ENCODE peak calls at places on chromosomes 7 and 10, in ten cellular contexts. One of them, this sample, is unnamed.

GRCh38 chr10:44306147-44306710 is 78.7 kb downstream of the CXCL12 start:
- DNase-seq in lower leg skin: no peak
- DNase-seq in hepatocyte: no peak
- DNase-seq in HCT116: no peak
- DNase-seq in thoracic aorta: no peak
- DNase-seq in aorta: no peak
- DNase-seq in astrocyte of the spinal cord: peak
- DNase-seq in sigmoid colon: no peak
- DNase-seq in PC-9: no peak
- DNase-seq in tibial nerve: no peak
- DNase-seq in this sample: no peak

GRCh38 chr7:141551080-141551772 is at the start of gene AGK:
- DNase-seq in lower leg skin: peak
- DNase-seq in astrocyte of the spinal cord: peak
- DNase-seq in tibial nerve: peak
- DNase-seq in PC-9: peak
- DNase-seq in hepatocyte: peak
- DNase-seq in thoracic aorta: no peak
- DNase-seq in aorta: peak
- DNase-seq in HCT116: peak
- DNase-seq in sigmoid colon: peak
- DNase-seq in this sample: peak

GRCh38 chr7:139543801-139544603 is 20.5 kb downstream of the CLEC2L start:
- DNase-seq in aorta: no peak
- DNase-seq in lower leg skin: no peak
- DNase-seq in PC-9: no peak
- DNase-seq in tibial nerve: no peak
- DNase-seq in hepatocyte: no peak
- DNase-seq in sigmoid colon: no peak
- DNase-seq in thoracic aorta: no peak
- DNase-seq in HCT116: peak
- DNase-seq in astrocyte of the spinal cord: no peak
- DNase-seq in this sample: no peak

GRCh38 chr10:33330543-33331019 is 3.9 kb downstream of the NRP1 start:
- DNase-seq in astrocyte of the spinal cord: peak
- DNase-seq in PC-9: peak
- DNase-seq in thoracic aorta: peak
- DNase-seq in hepatocyte: peak
- DNase-seq in tibial nerve: peak
- DNase-seq in HCT116: peak
- DNase-seq in lower leg skin: peak
- DNase-seq in aorta: peak
- DNase-seq in sigmoid colon: peak
- DNase-seq in this sample: peak

GRCh38 chr10:106557053-106557452 is 607.5 kb downstream of the SORCS1 start:
- DNase-seq in lower leg skin: no peak
- DNase-seq in aorta: no peak
- DNase-seq in PC-9: no peak
- DNase-seq in HCT116: no peak
- DNase-seq in sigmoid colon: no peak
- DNase-seq in tibial nerve: no peak
- DNase-seq in hepatocyte: no peak
- DNase-seq in astrocyte of the spinal cord: peak
- DNase-seq in thoracic aorta: no peak
- DNase-seq in this sample: no peak

GRCh38 chr10:127866276-127867013 is 26.3 kb downstream of the CLRN3 start:
- DNase-seq in HCT116: no peak
- DNase-seq in aorta: no peak
- DNase-seq in lower leg skin: no peak
- DNase-seq in astrocyte of the spinal cord: no peak
- DNase-seq in sigmoid colon: no peak
- DNase-seq in thoracic aorta: no peak
- DNase-seq in tibial nerve: no peak
- DNase-seq in hepatocyte: no peak
- DNase-seq in PC-9: no peak
- DNase-seq in this sample: no peak

GRCh38 chr7:111931016-111931517 is 275.1 kb downstream of the DOCK4 start:
- DNase-seq in aorta: no peak
- DNase-seq in tibial nerve: no peak
- DNase-seq in lower leg skin: no peak
- DNase-seq in PC-9: no peak
- DNase-seq in astrocyte of the spinal cord: peak
- DNase-seq in HCT116: peak
- DNase-seq in sigmoid colon: no peak
- DNase-seq in thoracic aorta: no peak
- DNase-seq in hepatocyte: peak
- DNase-seq in this sample: no peak

GRCh38 chr7:73941836-73942551 is 81.0 kb downstream of the TMEM270 start:
- DNase-seq in PC-9: peak
- DNase-seq in thoracic aorta: no peak
- DNase-seq in astrocyte of the spinal cord: peak
- DNase-seq in sigmoid colon: no peak
- DNase-seq in hepatocyte: no peak
- DNase-seq in lower leg skin: no peak
- DNase-seq in aorta: no peak
- DNase-seq in HCT116: no peak
- DNase-seq in tibial nerve: no peak
- DNase-seq in this sample: no peak

GRCh38 chr7:47078241-47078640 is 503.7 kb downstream of the TNS3 start:
- DNase-seq in aorta: no peak
- DNase-seq in lower leg skin: no peak
- DNase-seq in PC-9: no peak
- DNase-seq in tibial nerve: no peak
- DNase-seq in hepatocyte: no peak
- DNase-seq in thoracic aorta: no peak
- DNase-seq in sigmoid colon: no peak
- DNase-seq in HCT116: no peak
- DNase-seq in astrocyte of the spinal cord: no peak
- DNase-seq in this sample: no peak

DNA sequence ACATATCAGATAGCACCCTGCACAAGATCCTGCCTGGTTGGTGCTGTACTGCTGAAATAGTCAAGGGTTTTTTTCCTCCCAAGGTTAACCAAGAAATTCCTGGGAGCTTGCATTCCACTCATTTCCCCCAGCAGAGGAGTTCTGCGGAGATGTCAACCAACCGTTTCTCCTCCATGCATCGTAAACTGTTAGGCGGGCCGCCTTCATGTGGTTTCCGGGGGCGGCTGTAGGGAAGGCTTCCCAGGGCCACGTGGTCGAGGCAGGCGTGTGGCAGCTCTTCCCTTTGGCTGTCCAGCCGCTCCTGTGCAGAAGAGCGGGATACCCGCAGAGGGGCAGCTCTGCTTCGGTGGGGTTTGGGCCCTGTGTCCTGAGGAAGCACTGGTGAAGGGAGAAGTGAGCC is 113.7 kb downstream of the RGS10 start:
- DNase-seq in hepatocyte: no peak
- DNase-seq in aorta: peak
- DNase-seq in sigmoid colon: no peak
- DNase-seq in PC-9: no peak
- DNase-seq in tibial nerve: no peak
- DNase-seq in astrocyte of the spinal cord: peak
- DNase-seq in lower leg skin: no peak
- DNase-seq in thoracic aorta: no peak
- DNase-seq in HCT116: no peak
- DNase-seq in this sample: no peak
- H3K4me3 ChIP-seq in hepatocyte: no peak
- H3K4me3 ChIP-seq in aorta: no peak
- H3K4me3 ChIP-seq in sigmoid colon: no peak
- H3K4me3 ChIP-seq in PC-9: no peak
- H3K4me3 ChIP-seq in tibial nerve: no peak
- H3K4me3 ChIP-seq in astrocyte of the spinal cord: no peak
- H3K4me3 ChIP-seq in lower leg skin: no peak
- H3K4me3 ChIP-seq in thoracic aorta: no peak
- H3K4me3 ChIP-seq in HCT116: no peak
- H3K4me3 ChIP-seq in this sample: no peak

GRCh38 chr7:138067774-138068173 is 8.5 kb upstream of the AKR1D1 start:
- DNase-seq in lower leg skin: no peak
- DNase-seq in HCT116: no peak
- DNase-seq in PC-9: no peak
- DNase-seq in aorta: no peak
- DNase-seq in hepatocyte: peak
- DNase-seq in thoracic aorta: no peak
- DNase-seq in tibial nerve: no peak
- DNase-seq in astrocyte of the spinal cord: no peak
- DNase-seq in sigmoid colon: no peak
- DNase-seq in this sample: no peak
- H3K4me3 ChIP-seq in lower leg skin: no peak
- H3K4me3 ChIP-seq in HCT116: no peak
- H3K4me3 ChIP-seq in PC-9: no peak
- H3K4me3 ChIP-seq in aorta: no peak
- H3K4me3 ChIP-seq in hepatocyte: no peak
- H3K4me3 ChIP-seq in thoracic aorta: no peak
- H3K4me3 ChIP-seq in tibial nerve: no peak
- H3K4me3 ChIP-seq in astrocyte of the spinal cord: no peak
- H3K4me3 ChIP-seq in sigmoid colon: no peak
- H3K4me3 ChIP-seq in this sample: no peak

GRCh38 chr10:87694011-87694794 is 34.5 kb downstream of the PAPSS2 start:
- DNase-seq in sigmoid colon: no peak
- DNase-seq in aorta: no peak
- DNase-seq in HCT116: no peak
- DNase-seq in tibial nerve: no peak
- DNase-seq in PC-9: no peak
- DNase-seq in thoracic aorta: no peak
- DNase-seq in hepatocyte: no peak
- DNase-seq in astrocyte of the spinal cord: no peak
- DNase-seq in lower leg skin: no peak
- DNase-seq in this sample: no peak

GRCh38 chr10:87696922-87697714 is 37.4 kb downstream of the PAPSS2 start:
- DNase-seq in hepatocyte: no peak
- DNase-seq in PC-9: no peak
- DNase-seq in lower leg skin: no peak
- DNase-seq in HCT116: no peak
- DNase-seq in thoracic aorta: no peak
- DNase-seq in tibial nerve: no peak
- DNase-seq in aorta: no peak
- DNase-seq in sigmoid colon: no peak
- DNase-seq in astrocyte of the spinal cord: no peak
- DNase-seq in this sample: no peak

GRCh38 chr10:87695074-87695473 is 35.4 kb downstream of the PAPSS2 start:
- DNase-seq in hepatocyte: no peak
- DNase-seq in sigmoid colon: no peak
- DNase-seq in HCT116: no peak
- DNase-seq in thoracic aorta: no peak
- DNase-seq in PC-9: no peak
- DNase-seq in tibial nerve: no peak
- DNase-seq in aorta: no peak
- DNase-seq in astrocyte of the spinal cord: no peak
- DNase-seq in lower leg skin: no peak
- DNase-seq in this sample: no peak

GRCh38 chr10:87691515-87692070 is 31.9 kb downstream of the PAPSS2 start:
- DNase-seq in lower leg skin: no peak
- DNase-seq in astrocyte of the spinal cord: no peak
- DNase-seq in HCT116: no peak
- DNase-seq in tibial nerve: no peak
- DNase-seq in aorta: no peak
- DNase-seq in thoracic aorta: no peak
- DNase-seq in PC-9: peak
- DNase-seq in sigmoid colon: no peak
- DNase-seq in hepatocyte: no peak
- DNase-seq in this sample: no peak

DNA sequence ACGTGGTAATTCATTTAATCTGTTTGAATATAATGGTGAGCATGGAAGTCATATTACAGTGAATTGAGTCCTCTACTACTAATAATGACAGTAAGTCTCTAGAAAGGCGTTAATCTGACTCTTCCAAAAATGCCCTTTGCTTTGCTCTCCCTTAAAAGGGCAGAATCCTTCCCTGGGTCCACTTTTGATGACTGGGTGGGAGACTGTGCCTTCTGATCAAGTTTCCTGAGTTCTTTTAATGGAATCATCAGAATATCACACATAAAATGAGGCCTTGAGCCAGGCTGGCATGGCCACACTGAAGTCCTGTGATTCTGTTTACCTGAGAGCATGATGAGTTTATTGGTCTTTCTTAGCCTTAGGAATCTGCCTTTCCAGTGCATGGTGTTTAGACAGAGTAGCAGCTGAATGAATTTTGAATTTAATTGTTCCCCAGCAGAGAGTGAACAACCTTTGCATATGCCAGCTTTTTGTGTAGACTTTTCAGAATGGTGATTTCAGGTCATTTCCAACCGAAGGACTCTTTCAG is 33.3 kb downstream of the PAPSS2 start:
- DNase-seq in aorta: no peak
- DNase-seq in HCT116: no peak
- DNase-seq in sigmoid colon: no peak
- DNase-seq in PC-9: no peak
- DNase-seq in lower leg skin: no peak
- DNase-seq in astrocyte of the spinal cord: no peak
- DNase-seq in hepatocyte: no peak
- DNase-seq in tibial nerve: no peak
- DNase-seq in thoracic aorta: no peak
- DNase-seq in this sample: no peak
- H3K4me3 ChIP-seq in aorta: no peak
- H3K4me3 ChIP-seq in HCT116: no peak
- H3K4me3 ChIP-seq in sigmoid colon: no peak
- H3K4me3 ChIP-seq in PC-9: no peak
- H3K4me3 ChIP-seq in lower leg skin: no peak
- H3K4me3 ChIP-seq in astrocyte of the spinal cord: no peak
- H3K4me3 ChIP-seq in hepatocyte: no peak
- H3K4me3 ChIP-seq in tibial nerve: no peak
- H3K4me3 ChIP-seq in thoracic aorta: no peak
- H3K4me3 ChIP-seq in this sample: no peak

GRCh38 chr10:67115972-67116371 is 190.1 kb downstream of the LRRTM3 start:
- DNase-seq in HCT116: peak
- DNase-seq in aorta: no peak
- DNase-seq in thoracic aorta: no peak
- DNase-seq in tibial nerve: no peak
- DNase-seq in sigmoid colon: no peak
- DNase-seq in lower leg skin: no peak
- DNase-seq in PC-9: peak
- DNase-seq in astrocyte of the spinal cord: peak
- DNase-seq in hepatocyte: no peak
- DNase-seq in this sample: no peak

GRCh38 chr10:67119648-67120047 is 193.8 kb downstream of the LRRTM3 start:
- DNase-seq in lower leg skin: no peak
- DNase-seq in PC-9: no peak
- DNase-seq in tibial nerve: no peak
- DNase-seq in thoracic aorta: no peak
- DNase-seq in hepatocyte: no peak
- DNase-seq in sigmoid colon: no peak
- DNase-seq in HCT116: no peak
- DNase-seq in astrocyte of the spinal cord: peak
- DNase-seq in aorta: no peak
- DNase-seq in this sample: no peak

GRCh38 chr10:67110286-67110685 is 184.4 kb downstream of the LRRTM3 start:
- DNase-seq in thoracic aorta: no peak
- DNase-seq in tibial nerve: no peak
- DNase-seq in HCT116: no peak
- DNase-seq in hepatocyte: no peak
- DNase-seq in aorta: no peak
- DNase-seq in lower leg skin: no peak
- DNase-seq in sigmoid colon: no peak
- DNase-seq in PC-9: no peak
- DNase-seq in astrocyte of the spinal cord: no peak
- DNase-seq in this sample: no peak

DNA sequence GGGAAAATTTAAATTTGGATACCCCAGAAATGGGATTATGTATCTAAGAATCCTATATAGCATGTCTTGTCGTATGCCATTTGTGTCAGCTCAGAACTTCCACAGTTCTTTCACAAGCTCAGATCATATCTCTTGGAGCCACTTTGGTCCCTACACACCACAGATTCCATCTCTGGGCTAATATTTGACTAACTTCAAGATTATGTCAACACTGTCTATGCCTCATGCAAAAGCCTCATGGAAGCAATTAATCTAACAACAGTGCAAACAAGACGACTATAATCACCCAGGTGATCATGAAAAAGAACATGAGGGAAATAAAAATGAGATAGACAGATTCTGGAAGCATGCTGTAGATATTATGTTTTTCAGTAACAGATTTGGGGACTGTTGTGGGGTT is 189.1 kb downstream of the LRRTM3 start:
- DNase-seq in thoracic aorta: no peak
- DNase-seq in HCT116: no peak
- DNase-seq in aorta: no peak
- DNase-seq in tibial nerve: no peak
- DNase-seq in sigmoid colon: no peak
- DNase-seq in PC-9: no peak
- DNase-seq in astrocyte of the spinal cord: no peak
- DNase-seq in lower leg skin: no peak
- DNase-seq in hepatocyte: peak
- DNase-seq in this sample: no peak
- H3K4me3 ChIP-seq in thoracic aorta: no peak
- H3K4me3 ChIP-seq in HCT116: no peak
- H3K4me3 ChIP-seq in aorta: no peak
- H3K4me3 ChIP-seq in tibial nerve: no peak
- H3K4me3 ChIP-seq in sigmoid colon: no peak
- H3K4me3 ChIP-seq in PC-9: no peak
- H3K4me3 ChIP-seq in astrocyte of the spinal cord: no peak
- H3K4me3 ChIP-seq in lower leg skin: no peak
- H3K4me3 ChIP-seq in hepatocyte: no peak
- H3K4me3 ChIP-seq in this sample: no peak